ENCODE peak calls at places on chromosome 1, in eight cellular contexts. G is CD8-positive, alpha-beta T cell; H is stimulated activated CD4-positive, alpha-beta T cell treated with anti-CD3 and anti-CD28 coated beads, Interleukin-12 subunit alpha, Interleukin-12 subunit beta, amount 100 ng/mL, for 4 hours; I is AG10803; D is A549; C is endothelial cell; O is fibroblast of the conjunctiva; V is CD4-positive, alpha-beta T cell. X is an unnamed sample.

GRCh38 chr1:63004868-63005267 is 220.9 kb downstream of the ATG4C start:
- DNase-seq in V (no peak), I (no peak), C (peak), G (no peak), O (no peak), H (no peak), D (peak), X (no peak)

GRCh38 chr1:171286032-171286705 is 27.8 kb upstream of the FMO4 start:
- DNase-seq in I (no peak), O (no peak), V (no peak), G (no peak), C (no peak), D (no peak), H (no peak), X (no peak)

GRCh38 chr1:151935154-151935553 is 25.8 kb upstream of the THEM4 start:
- DNase-seq in O (no peak), H (no peak), C (no peak), D (no peak), V (no peak), I (peak), G (no peak), X (no peak)

GRCh38 chr1:115669002-115669673 is 27.4 kb downstream of the VANGL1 start:
- DNase-seq in O (peak), V (no peak), H (no peak), C (no peak), D (peak), G (no peak), I (peak), X (no peak)

GRCh38 chr1:17611991-17612390 is 72.5 kb downstream of the ARHGEF10L start:
- DNase-seq in G (no peak), V (no peak), D (no peak), H (no peak), O (no peak), I (peak), C (no peak), X (no peak)

GRCh38 chr1:93690921-93691789 is 9.5 kb upstream of the BCAR3 start:
- DNase-seq in C (no peak), O (no peak), I (no peak), V (no peak), D (no peak), G (no peak), H (no peak), X (no peak)

GRCh38 chr1:41884256-41885240 is 34.2 kb downstream of the HIVEP3 start:
- DNase-seq in O (no peak), G (no peak), C (no peak), I (no peak), V (no peak), H (no peak), D (no peak), X (no peak)

GRCh38 chr1:33338495-33339211 is 17.8 kb upstream of the A3GALT2 start:
- DNase-seq in V (no peak), H (no peak), G (no peak), D (no peak), O (peak), C (no peak), I (peak), X (no peak)

GRCh38 chr1:87914396-87914795 is 585.7 kb downstream of the LMO4 start:
- DNase-seq in D (no peak), I (no peak), V (no peak), O (no peak), H (no peak), G (no peak), C (no peak), X (no peak)

GRCh38 chr1:231998791-231999190 is 372.2 kb downstream of the DISC1 start:
- DNase-seq in D (no peak), G (no peak), H (no peak), V (no peak), I (no peak), C (no peak), O (no peak), X (no peak)

GRCh38 chr1:78102082-78102481 is 56.3 kb downstream of the GIPC2 start:
- DNase-seq in D (peak), I (peak), G (no peak), O (peak), V (no peak), H (no peak), C (no peak), X (no peak)

GRCh38 chr1:5444365-5444890 is 547.8 kb downstream of the NPHP4 start:
- DNase-seq in H (no peak), O (no peak), D (no peak), C (no peak), G (no peak), V (no peak), I (no peak), X (no peak)

GRCh38 chr1:15220825-15221431 is 26.1 kb upstream of the FHAD1 start:
- DNase-seq in D (peak), C (no peak), O (no peak), I (no peak), H (no peak), V (no peak), G (no peak), X (no peak)